ENCODE peak calls at places on chromosomes 7 and 10, in eight cellular contexts. X is T-helper 2 cell, Y is left lobe of liver, U is NCI-H1105, T is body of pancreas, D is NCI-H2029, Z is mucosa of gallbladder, F is ureter. Q is an unnamed sample.
A peak's percentile ranks its signal among the peaks of the same experiment; 100 is the strongest.

GRCh38 chr10:93072225-93072712 is 1.4 kb upstream of the CYP26A1 start:
- DNase-seq in X (no peak), Y (no peak), U (no peak), T (no peak), D (no peak), Z (no peak), F (no peak), Q (peak; percentile 61)

GRCh38 chr7:18553585-18554055 is 58.1 kb downstream of the HDAC9 start:
- DNase-seq in X (no peak), Y (no peak), U (no peak), T (no peak), D (no peak), Z (no peak), F (no peak), Q (no peak)

GRCh38 chr7:107946881-107947280 is 55.9 kb downstream of the DLD start:
- DNase-seq in X (no peak), Y (no peak), U (no peak), T (no peak), D (no peak), Z (no peak), F (no peak), Q (no peak)

GRCh38 chr7:47428052-47428779 is 153.7 kb downstream of the TNS3 start:
- DNase-seq in X (no peak), Y (no peak), U (peak; percentile 78), T (no peak), D (peak; percentile 8), Z (no peak), F (no peak), Q (no peak)

GRCh38 chr7:101315336-101315735 is 6.3 kb downstream of the IFT22 start:
- DNase-seq in X (no peak), Y (no peak), U (peak; percentile 1), T (peak; percentile 52), D (no peak), Z (peak; percentile 29), F (no peak), Q (peak; percentile 55)

GRCh38 chr7:3011211-3011852 is 32.3 kb downstream of the CARD11 start:
- DNase-seq in X (no peak), Y (no peak), U (no peak), T (no peak), D (no peak), Z (no peak), F (no peak), Q (no peak)

GRCh38 chr7:45708046-45708950 is 134.1 kb downstream of the ADCY1 start:
- DNase-seq in X (no peak), Y (no peak), U (no peak), T (no peak), D (no peak), Z (peak; percentile 4), F (no peak), Q (no peak)

GRCh38 chr10:126373137-126373536 is 15.1 kb downstream of the ADAM12 start:
- DNase-seq in X (no peak), Y (no peak), U (no peak), T (no peak), D (no peak), Z (no peak), F (no peak), Q (no peak)

GRCh38 chr10:34434119-34434594 is 380.9 kb downstream of the PARD3 start:
- DNase-seq in X (no peak), Y (no peak), U (no peak), T (no peak), D (no peak), Z (no peak), F (no peak), Q (no peak)

GRCh38 chr7:126441745-126442144 is 811.0 kb downstream of the GRM8 start:
- DNase-seq in X (no peak), Y (no peak), U (no peak), T (no peak), D (no peak), Z (no peak), F (no peak), Q (no peak)

GRCh38 chr7:38681882-38682281 is 50.7 kb upstream of the AMPH start:
- DNase-seq in X (no peak), Y (no peak), U (no peak), T (no peak), D (peak; percentile 91), Z (no peak), F (no peak), Q (no peak)

GRCh38 chr7:12369072-12369471 is 34.6 kb downstream of the VWDE start:
- DNase-seq in X (no peak), Y (no peak), U (no peak), T (no peak), D (no peak), Z (no peak), F (no peak), Q (no peak)

GRCh38 chr10:46248651-46249131 is 38.1 kb upstream of the ANTXRL start:
- DNase-seq in X (no peak), Y (peak; percentile 42), U (no peak), T (no peak), D (no peak), Z (no peak), F (no peak), Q (no peak)

GRCh38 chr7:134724606-134725005 is 54.8 kb upstream of the CALD1 start:
- DNase-seq in X (no peak), Y (no peak), U (no peak), T (no peak), D (no peak), Z (no peak), F (no peak), Q (no peak)

GRCh38 chr10:73997479-73997805 is 474 bp upstream of the VCL start:
- DNase-seq in X (no peak), Y (no peak), U (no peak), T (no peak), D (peak; percentile 54), Z (no peak), F (no peak), Q (no peak)

GRCh38 chr10:1086787-1087186 is 30.6 kb downstream of the WDR37 start:
- DNase-seq in X (peak; percentile 26), Y (no peak), U (no peak), T (no peak), D (peak; percentile 36), Z (no peak), F (no peak), Q (peak; percentile 23)